ENCODE peak calls at places on chromosomes 12 and 14, in ten cellular contexts. One of them, this sample, is unnamed.

GRCh38 chr12:42156232-42156631 is 11.6 kb upstream of the GXYLT1 start:
- DNase-seq in hepatocyte: no peak
- DNase-seq in NCI-H1417: no peak
- DNase-seq in HCEC 1CT: no peak
- DNase-seq in stimulated activated CD8-positive, alpha-beta memory T cell treated with anti-CD3 and anti-CD28 coated beads, Interleukin-7, amount 100 ng/mL, for 1 hour: no peak
- DNase-seq in kidney: no peak
- DNase-seq in occipital lobe: no peak
- DNase-seq in PC-3: no peak
- DNase-seq in HEK293T: no peak
- DNase-seq in NCI-H446: no peak
- DNase-seq in this sample: no peak

GRCh38 chr12:54021432-54022013 is 6.7 kb upstream of the HOXC6 start:
- DNase-seq in hepatocyte: no peak
- DNase-seq in PC-3: no peak
- DNase-seq in HCEC 1CT: no peak
- DNase-seq in occipital lobe: no peak
- DNase-seq in NCI-H1417: peak
- DNase-seq in stimulated activated CD8-positive, alpha-beta memory T cell treated with anti-CD3 and anti-CD28 coated beads, Interleukin-7, amount 100 ng/mL, for 1 hour: no peak
- DNase-seq in NCI-H446: no peak
- DNase-seq in kidney: peak
- DNase-seq in HEK293T: no peak
- DNase-seq in this sample: peak

GRCh38 chr12:52579468-52580450 is 6.1 kb upstream of the KRT74 start:
- DNase-seq in kidney: no peak
- DNase-seq in NCI-H1417: no peak
- DNase-seq in HEK293T: no peak
- DNase-seq in occipital lobe: no peak
- DNase-seq in stimulated activated CD8-positive, alpha-beta memory T cell treated with anti-CD3 and anti-CD28 coated beads, Interleukin-7, amount 100 ng/mL, for 1 hour: no peak
- DNase-seq in HCEC 1CT: no peak
- DNase-seq in PC-3: no peak
- DNase-seq in hepatocyte: no peak
- DNase-seq in NCI-H446: no peak
- DNase-seq in this sample: no peak

GRCh38 chr12:26239127-26239500 is 43.7 kb downstream of the SSPN start:
- DNase-seq in hepatocyte: no peak
- DNase-seq in occipital lobe: no peak
- DNase-seq in PC-3: no peak
- DNase-seq in NCI-H446: no peak
- DNase-seq in HCEC 1CT: no peak
- DNase-seq in stimulated activated CD8-positive, alpha-beta memory T cell treated with anti-CD3 and anti-CD28 coated beads, Interleukin-7, amount 100 ng/mL, for 1 hour: no peak
- DNase-seq in HEK293T: no peak
- DNase-seq in NCI-H1417: no peak
- DNase-seq in kidney: no peak
- DNase-seq in this sample: no peak

GRCh38 chr12:88854260-88854659 is 274.0 kb upstream of the KITLG start:
- DNase-seq in kidney: no peak
- DNase-seq in NCI-H446: no peak
- DNase-seq in NCI-H1417: no peak
- DNase-seq in hepatocyte: peak
- DNase-seq in HCEC 1CT: peak
- DNase-seq in stimulated activated CD8-positive, alpha-beta memory T cell treated with anti-CD3 and anti-CD28 coated beads, Interleukin-7, amount 100 ng/mL, for 1 hour: no peak
- DNase-seq in HEK293T: no peak
- DNase-seq in PC-3: peak
- DNase-seq in occipital lobe: no peak
- DNase-seq in this sample: no peak

GRCh38 chr12:19306366-19306765 is 132.9 kb upstream of the AEBP2 start:
- DNase-seq in hepatocyte: no peak
- DNase-seq in HEK293T: no peak
- DNase-seq in stimulated activated CD8-positive, alpha-beta memory T cell treated with anti-CD3 and anti-CD28 coated beads, Interleukin-7, amount 100 ng/mL, for 1 hour: no peak
- DNase-seq in NCI-H1417: no peak
- DNase-seq in kidney: no peak
- DNase-seq in NCI-H446: no peak
- DNase-seq in occipital lobe: no peak
- DNase-seq in PC-3: no peak
- DNase-seq in HCEC 1CT: no peak
- DNase-seq in this sample: no peak

GRCh38 chr12:108342985-108343384 is 3.9 kb upstream of the CMKLR1 start:
- DNase-seq in NCI-H1417: no peak
- DNase-seq in stimulated activated CD8-positive, alpha-beta memory T cell treated with anti-CD3 and anti-CD28 coated beads, Interleukin-7, amount 100 ng/mL, for 1 hour: no peak
- DNase-seq in hepatocyte: no peak
- DNase-seq in PC-3: no peak
- DNase-seq in HEK293T: no peak
- DNase-seq in occipital lobe: no peak
- DNase-seq in HCEC 1CT: peak
- DNase-seq in kidney: no peak
- DNase-seq in NCI-H446: no peak
- DNase-seq in this sample: no peak

GRCh38 chr14:29486132-29486531 is 441.5 kb downstream of the PRKD1 start:
- DNase-seq in kidney: no peak
- DNase-seq in NCI-H1417: no peak
- DNase-seq in HCEC 1CT: no peak
- DNase-seq in stimulated activated CD8-positive, alpha-beta memory T cell treated with anti-CD3 and anti-CD28 coated beads, Interleukin-7, amount 100 ng/mL, for 1 hour: no peak
- DNase-seq in hepatocyte: no peak
- DNase-seq in NCI-H446: no peak
- DNase-seq in PC-3: peak
- DNase-seq in HEK293T: no peak
- DNase-seq in occipital lobe: no peak
- DNase-seq in this sample: no peak

GRCh38 chr12:22443379-22444316 is 100.7 kb downstream of the C2CD5 start:
- DNase-seq in NCI-H1417: peak
- DNase-seq in occipital lobe: peak
- DNase-seq in hepatocyte: peak
- DNase-seq in PC-3: peak
- DNase-seq in NCI-H446: peak
- DNase-seq in HCEC 1CT: peak
- DNase-seq in kidney: no peak
- DNase-seq in stimulated activated CD8-positive, alpha-beta memory T cell treated with anti-CD3 and anti-CD28 coated beads, Interleukin-7, amount 100 ng/mL, for 1 hour: peak
- DNase-seq in HEK293T: peak
- DNase-seq in this sample: peak

GRCh38 chr12:13101854-13102375 is 1.6 kb downstream of the GSG1 start:
- DNase-seq in hepatocyte: peak
- DNase-seq in stimulated activated CD8-positive, alpha-beta memory T cell treated with anti-CD3 and anti-CD28 coated beads, Interleukin-7, amount 100 ng/mL, for 1 hour: no peak
- DNase-seq in NCI-H446: no peak
- DNase-seq in HEK293T: peak
- DNase-seq in kidney: no peak
- DNase-seq in HCEC 1CT: peak
- DNase-seq in PC-3: peak
- DNase-seq in NCI-H1417: peak
- DNase-seq in occipital lobe: no peak
- DNase-seq in this sample: no peak

GRCh38 chr12:51263341-51263740 is 6.9 kb downstream of the SMAGP start:
- DNase-seq in HCEC 1CT: no peak
- DNase-seq in kidney: no peak
- DNase-seq in NCI-H1417: no peak
- DNase-seq in PC-3: no peak
- DNase-seq in occipital lobe: no peak
- DNase-seq in HEK293T: no peak
- DNase-seq in NCI-H446: no peak
- DNase-seq in hepatocyte: no peak
- DNase-seq in stimulated activated CD8-positive, alpha-beta memory T cell treated with anti-CD3 and anti-CD28 coated beads, Interleukin-7, amount 100 ng/mL, for 1 hour: no peak
- DNase-seq in this sample: no peak

GRCh38 chr12:94190623-94191022 is 42.2 kb downstream of the PLXNC1 start:
- DNase-seq in HEK293T: no peak
- DNase-seq in occipital lobe: no peak
- DNase-seq in stimulated activated CD8-positive, alpha-beta memory T cell treated with anti-CD3 and anti-CD28 coated beads, Interleukin-7, amount 100 ng/mL, for 1 hour: no peak
- DNase-seq in PC-3: no peak
- DNase-seq in hepatocyte: no peak
- DNase-seq in HCEC 1CT: no peak
- DNase-seq in NCI-H446: no peak
- DNase-seq in kidney: no peak
- DNase-seq in NCI-H1417: no peak
- DNase-seq in this sample: no peak

GRCh38 chr12:75631809-75632208 is 120.4 kb upstream of the KRR1 start:
- DNase-seq in PC-3: no peak
- DNase-seq in hepatocyte: no peak
- DNase-seq in HEK293T: no peak
- DNase-seq in HCEC 1CT: no peak
- DNase-seq in stimulated activated CD8-positive, alpha-beta memory T cell treated with anti-CD3 and anti-CD28 coated beads, Interleukin-7, amount 100 ng/mL, for 1 hour: no peak
- DNase-seq in NCI-H446: peak
- DNase-seq in occipital lobe: no peak
- DNase-seq in NCI-H1417: no peak
- DNase-seq in kidney: no peak
- DNase-seq in this sample: no peak

GRCh38 chr14:65847065-65847847 is 434.7 kb downstream of the FUT8 start:
- DNase-seq in occipital lobe: no peak
- DNase-seq in NCI-H1417: no peak
- DNase-seq in NCI-H446: no peak
- DNase-seq in hepatocyte: no peak
- DNase-seq in kidney: no peak
- DNase-seq in HEK293T: no peak
- DNase-seq in stimulated activated CD8-positive, alpha-beta memory T cell treated with anti-CD3 and anti-CD28 coated beads, Interleukin-7, amount 100 ng/mL, for 1 hour: peak
- DNase-seq in PC-3: no peak
- DNase-seq in HCEC 1CT: no peak
- DNase-seq in this sample: no peak

GRCh38 chr14:64107438-64107837 is 186.7 kb downstream of the ESR2 start:
- DNase-seq in NCI-H1417: no peak
- DNase-seq in kidney: no peak
- DNase-seq in HCEC 1CT: no peak
- DNase-seq in PC-3: no peak
- DNase-seq in stimulated activated CD8-positive, alpha-beta memory T cell treated with anti-CD3 and anti-CD28 coated beads, Interleukin-7, amount 100 ng/mL, for 1 hour: no peak
- DNase-seq in HEK293T: no peak
- DNase-seq in NCI-H446: no peak
- DNase-seq in occipital lobe: no peak
- DNase-seq in hepatocyte: no peak
- DNase-seq in this sample: no peak

GRCh38 chr14:77864085-77864484 is 64.2 kb downstream of the ADCK1 start:
- DNase-seq in NCI-H1417: no peak
- DNase-seq in PC-3: no peak
- DNase-seq in HCEC 1CT: no peak
- DNase-seq in HEK293T: no peak
- DNase-seq in stimulated activated CD8-positive, alpha-beta memory T cell treated with anti-CD3 and anti-CD28 coated beads, Interleukin-7, amount 100 ng/mL, for 1 hour: no peak
- DNase-seq in NCI-H446: no peak
- DNase-seq in kidney: no peak
- DNase-seq in hepatocyte: no peak
- DNase-seq in occipital lobe: no peak
- DNase-seq in this sample: no peak

GRCh38 chr12:102503871-102504270 is 23.5 kb upstream of the IGF1 start:
- DNase-seq in kidney: no peak
- DNase-seq in NCI-H1417: no peak
- DNase-seq in HCEC 1CT: no peak
- DNase-seq in NCI-H446: no peak
- DNase-seq in stimulated activated CD8-positive, alpha-beta memory T cell treated with anti-CD3 and anti-CD28 coated beads, Interleukin-7, amount 100 ng/mL, for 1 hour: no peak
- DNase-seq in HEK293T: no peak
- DNase-seq in PC-3: no peak
- DNase-seq in occipital lobe: no peak
- DNase-seq in hepatocyte: no peak
- DNase-seq in this sample: no peak

GRCh38 chr14:104805326-104805678 is 4.4 kb downstream of the ZBTB42 start:
- DNase-seq in NCI-H1417: no peak
- DNase-seq in NCI-H446: peak
- DNase-seq in PC-3: peak
- DNase-seq in kidney: peak
- DNase-seq in HEK293T: peak
- DNase-seq in stimulated activated CD8-positive, alpha-beta memory T cell treated with anti-CD3 and anti-CD28 coated beads, Interleukin-7, amount 100 ng/mL, for 1 hour: no peak
- DNase-seq in HCEC 1CT: peak
- DNase-seq in occipital lobe: no peak
- DNase-seq in hepatocyte: no peak
- DNase-seq in this sample: no peak

GRCh38 chr12:14769462-14769836 is 33.8 kb downstream of the WBP11 start:
- DNase-seq in occipital lobe: no peak
- DNase-seq in NCI-H1417: no peak
- DNase-seq in kidney: peak
- DNase-seq in NCI-H446: no peak
- DNase-seq in stimulated activated CD8-positive, alpha-beta memory T cell treated with anti-CD3 and anti-CD28 coated beads, Interleukin-7, amount 100 ng/mL, for 1 hour: no peak
- DNase-seq in hepatocyte: peak
- DNase-seq in HEK293T: peak
- DNase-seq in PC-3: no peak
- DNase-seq in HCEC 1CT: no peak
- DNase-seq in this sample: peak

GRCh38 chr12:5872745-5873144 is 72.3 kb downstream of the ANO2 start:
- DNase-seq in kidney: no peak
- DNase-seq in HEK293T: peak
- DNase-seq in occipital lobe: no peak
- DNase-seq in HCEC 1CT: no peak
- DNase-seq in stimulated activated CD8-positive, alpha-beta memory T cell treated with anti-CD3 and anti-CD28 coated beads, Interleukin-7, amount 100 ng/mL, for 1 hour: no peak
- DNase-seq in NCI-H1417: no peak
- DNase-seq in PC-3: peak
- DNase-seq in hepatocyte: peak
- DNase-seq in NCI-H446: no peak
- DNase-seq in this sample: peak

GRCh38 chr14:65100905-65101541 is 1.3 kb downstream of the MAX start:
- DNase-seq in HEK293T: no peak
- DNase-seq in occipital lobe: no peak
- DNase-seq in HCEC 1CT: no peak
- DNase-seq in NCI-H1417: no peak
- DNase-seq in hepatocyte: no peak
- DNase-seq in stimulated activated CD8-positive, alpha-beta memory T cell treated with anti-CD3 and anti-CD28 coated beads, Interleukin-7, amount 100 ng/mL, for 1 hour: no peak
- DNase-seq in NCI-H446: no peak
- DNase-seq in kidney: no peak
- DNase-seq in PC-3: no peak
- DNase-seq in this sample: no peak

GRCh38 chr12:65705380-65705876 is 118.9 kb upstream of the HMGA2 start:
- DNase-seq in stimulated activated CD8-positive, alpha-beta memory T cell treated with anti-CD3 and anti-CD28 coated beads, Interleukin-7, amount 100 ng/mL, for 1 hour: no peak
- DNase-seq in hepatocyte: no peak
- DNase-seq in NCI-H446: no peak
- DNase-seq in occipital lobe: no peak
- DNase-seq in HCEC 1CT: no peak
- DNase-seq in kidney: no peak
- DNase-seq in NCI-H1417: no peak
- DNase-seq in PC-3: no peak
- DNase-seq in HEK293T: no peak
- DNase-seq in this sample: no peak

GRCh38 chr14:48957486-48957885 is 628.7 kb downstream of the RPS29 start:
- DNase-seq in occipital lobe: no peak
- DNase-seq in HEK293T: no peak
- DNase-seq in PC-3: no peak
- DNase-seq in kidney: no peak
- DNase-seq in HCEC 1CT: no peak
- DNase-seq in stimulated activated CD8-positive, alpha-beta memory T cell treated with anti-CD3 and anti-CD28 coated beads, Interleukin-7, amount 100 ng/mL, for 1 hour: no peak
- DNase-seq in NCI-H1417: no peak
- DNase-seq in hepatocyte: no peak
- DNase-seq in NCI-H446: no peak
- DNase-seq in this sample: no peak

GRCh38 chr12:5511644-5512584 is 80.0 kb downstream of the NTF3 start:
- DNase-seq in HCEC 1CT: no peak
- DNase-seq in stimulated activated CD8-positive, alpha-beta memory T cell treated with anti-CD3 and anti-CD28 coated beads, Interleukin-7, amount 100 ng/mL, for 1 hour: no peak
- DNase-seq in PC-3: peak
- DNase-seq in HEK293T: peak
- DNase-seq in NCI-H446: no peak
- DNase-seq in kidney: no peak
- DNase-seq in hepatocyte: peak
- DNase-seq in NCI-H1417: no peak
- DNase-seq in occipital lobe: no peak
- DNase-seq in this sample: peak

GRCh38 chr12:6338955-6339761 is 2.7 kb downstream of the TNFRSF1A start:
- DNase-seq in HCEC 1CT: no peak
- DNase-seq in kidney: no peak
- DNase-seq in HEK293T: no peak
- DNase-seq in stimulated activated CD8-positive, alpha-beta memory T cell treated with anti-CD3 and anti-CD28 coated beads, Interleukin-7, amount 100 ng/mL, for 1 hour: no peak
- DNase-seq in PC-3: no peak
- DNase-seq in occipital lobe: no peak
- DNase-seq in hepatocyte: no peak
- DNase-seq in NCI-H1417: no peak
- DNase-seq in NCI-H446: no peak
- DNase-seq in this sample: no peak

GRCh38 chr14:85587152-85587697 is 57.3 kb downstream of the FLRT2 start:
- DNase-seq in HEK293T: no peak
- DNase-seq in occipital lobe: no peak
- DNase-seq in PC-3: peak
- DNase-seq in kidney: no peak
- DNase-seq in NCI-H1417: no peak
- DNase-seq in hepatocyte: no peak
- DNase-seq in NCI-H446: no peak
- DNase-seq in stimulated activated CD8-positive, alpha-beta memory T cell treated with anti-CD3 and anti-CD28 coated beads, Interleukin-7, amount 100 ng/mL, for 1 hour: no peak
- DNase-seq in HCEC 1CT: peak
- DNase-seq in this sample: no peak

GRCh38 chr14:20553024-20553423 is 7.8 kb downstream of the RNASE9 start:
- DNase-seq in PC-3: no peak
- DNase-seq in kidney: no peak
- DNase-seq in hepatocyte: no peak
- DNase-seq in HEK293T: no peak
- DNase-seq in HCEC 1CT: no peak
- DNase-seq in stimulated activated CD8-positive, alpha-beta memory T cell treated with anti-CD3 and anti-CD28 coated beads, Interleukin-7, amount 100 ng/mL, for 1 hour: no peak
- DNase-seq in NCI-H446: no peak
- DNase-seq in occipital lobe: no peak
- DNase-seq in NCI-H1417: no peak
- DNase-seq in this sample: no peak

GRCh38 chr14:58428011-58428807 is 690 bp downstream of the KIAA0586 start:
- DNase-seq in NCI-H1417: peak
- DNase-seq in hepatocyte: peak
- DNase-seq in HCEC 1CT: peak
- DNase-seq in kidney: no peak
- DNase-seq in stimulated activated CD8-positive, alpha-beta memory T cell treated with anti-CD3 and anti-CD28 coated beads, Interleukin-7, amount 100 ng/mL, for 1 hour: no peak
- DNase-seq in HEK293T: peak
- DNase-seq in NCI-H446: peak
- DNase-seq in PC-3: peak
- DNase-seq in occipital lobe: no peak
- DNase-seq in this sample: no peak